ENCODE peak calls at places on chromosomes 3 and 15, in six cellular contexts. R is epithelial cell of esophagus, K is MCF 10A, D is cardiac fibroblast, H is PC-9, S is OCI-LY7. C is an unnamed sample.

GRCh38 chr15:98689431-98689861 is 41.1 kb downstream of the IGF1R start:
- DNase-seq in R (peak), K (peak), D (peak), H (peak), S (no peak), C (no peak)

GRCh38 chr3:182957676-182958075 is 22.7 kb downstream of the DCUN1D1 start:
- DNase-seq in R (no peak), K (no peak), D (no peak), H (no peak), S (no peak), C (no peak)

GRCh38 chr15:31402511-31403056 is 75.9 kb downstream of the KLF13 start:
- DNase-seq in R (no peak), K (peak), D (peak), H (no peak), S (no peak), C (no peak)

GRCh38 chr3:119255214-119255613 is 14.5 kb upstream of the B4GALT4 start:
- DNase-seq in R (no peak), K (no peak), D (no peak), H (no peak), S (no peak), C (no peak)

GRCh38 chr3:146221276-146221675 is 29.6 kb downstream of the PLSCR4 start:
- DNase-seq in R (peak), K (no peak), D (peak), H (no peak), S (no peak), C (no peak)

GRCh38 chr3:120648290-120648689 is 33.7 kb downstream of the HGD start:
- DNase-seq in R (no peak), K (no peak), D (no peak), H (no peak), S (no peak), C (no peak)

GRCh38 chr3:194223951-194224350 is 88.0 kb downstream of the HES1 start:
- DNase-seq in R (no peak), K (no peak), D (no peak), H (no peak), S (no peak), C (no peak)

GRCh38 chr3:72080101-72080500 is 295.2 kb upstream of the PROK2 start:
- DNase-seq in R (no peak), K (no peak), D (no peak), H (no peak), S (no peak), C (no peak)

GRCh38 chr3:195182470-195182795 is 88.5 kb downstream of the XXYLT1 start:
- DNase-seq in R (peak), K (peak), D (peak), H (no peak), S (no peak), C (no peak)

GRCh38 chr3:193998628-193999027 is 137.3 kb upstream of the HES1 start:
- DNase-seq in R (no peak), K (no peak), D (no peak), H (no peak), S (no peak), C (no peak)

GRCh38 chr3:25872200-25872877 is 82.4 kb downstream of the OXSM start:
- DNase-seq in R (no peak), K (no peak), D (no peak), H (no peak), S (no peak), C (no peak)

GRCh38 chr3:124620600-124621063 is 109.6 kb upstream of the UMPS start:
- DNase-seq in R (peak), K (peak), D (peak), H (peak), S (peak), C (peak)

GRCh38 chr3:32246079-32246675 is 7.7 kb downstream of the CMTM8 start:
- DNase-seq in R (peak), K (peak), D (no peak), H (peak), S (no peak), C (no peak)

GRCh38 chr3:186277268-186277909 is 84.6 kb downstream of the DGKG start:
- DNase-seq in R (peak), K (peak), D (peak), H (peak), S (no peak), C (no peak)

GRCh38 chr15:55740981-55741591 is 1.9 kb downstream of the PRTG start:
- DNase-seq in R (no peak), K (no peak), D (no peak), H (no peak), S (no peak), C (no peak)

GRCh38 chr15:55741592-55742497 is 1.1 kb downstream of the PRTG start:
- DNase-seq in R (peak), K (peak), D (peak), H (no peak), S (no peak), C (peak)

GRCh38 chr15:55743615-55743978 is 645 bp upstream of the PRTG start:
- DNase-seq in R (no peak), K (no peak), D (no peak), H (no peak), S (no peak), C (no peak)

GRCh38 chr15:55742927-55743614 is at the start of gene PRTG:
- DNase-seq in R (peak), K (peak), D (peak), H (peak), S (no peak), C (peak)

DNA sequence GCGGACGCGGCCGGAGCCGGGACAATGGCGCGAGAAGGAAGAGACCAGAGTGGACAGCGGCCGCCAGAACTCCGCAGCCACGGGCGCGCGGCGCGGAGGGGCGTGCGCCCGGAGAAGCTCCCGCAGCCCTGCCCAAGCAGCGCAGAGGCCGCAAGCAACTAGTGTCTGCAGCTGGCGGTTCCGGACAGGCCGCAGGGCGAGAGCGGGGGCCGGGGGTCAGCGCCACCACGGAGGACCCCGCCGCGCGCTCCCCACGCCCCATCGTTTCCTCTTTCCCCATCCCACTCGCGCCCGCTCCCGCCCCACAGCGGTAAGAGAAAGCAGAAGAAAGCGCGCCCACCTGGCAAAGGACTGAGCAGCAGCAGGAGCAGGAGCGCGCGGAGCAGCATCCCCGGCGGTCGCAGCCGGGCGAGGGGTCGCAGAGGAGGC is 440 bp downstream of the PRTG start:
- DNase-seq in R (peak), K (peak), D (peak), H (no peak), S (no peak), C (peak)
- TF ChIP-seq CTCF in R (no peak), K (no peak), D (no peak), H (no peak), S (no peak), C (no peak)

DNA sequence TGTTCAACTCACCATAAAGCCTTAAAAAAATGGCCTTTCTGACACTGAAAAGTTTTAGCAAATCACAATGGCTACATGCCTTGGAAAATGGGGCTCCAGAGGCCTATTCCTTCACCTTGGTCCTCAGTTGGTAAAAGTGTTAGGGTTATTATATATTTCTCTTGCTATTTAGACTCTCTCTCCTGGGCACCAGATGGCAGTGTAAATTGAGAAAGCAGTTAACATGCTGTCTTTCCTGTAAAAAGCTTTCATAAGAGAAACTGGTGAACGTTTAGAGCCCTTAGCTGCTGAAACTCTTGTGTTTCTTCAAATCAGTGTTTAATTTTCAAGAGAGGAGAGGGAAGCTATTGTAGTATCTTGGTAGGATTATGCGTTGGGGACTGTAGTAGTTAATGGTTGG is 89.9 kb downstream of the LRTM1 start:
- DNase-seq in R (no peak), K (peak), D (peak), H (no peak), S (peak), C (no peak)
- TF ChIP-seq CTCF in R (no peak), K (peak), D (peak), H (peak), S (peak), C (no peak)

DNA sequence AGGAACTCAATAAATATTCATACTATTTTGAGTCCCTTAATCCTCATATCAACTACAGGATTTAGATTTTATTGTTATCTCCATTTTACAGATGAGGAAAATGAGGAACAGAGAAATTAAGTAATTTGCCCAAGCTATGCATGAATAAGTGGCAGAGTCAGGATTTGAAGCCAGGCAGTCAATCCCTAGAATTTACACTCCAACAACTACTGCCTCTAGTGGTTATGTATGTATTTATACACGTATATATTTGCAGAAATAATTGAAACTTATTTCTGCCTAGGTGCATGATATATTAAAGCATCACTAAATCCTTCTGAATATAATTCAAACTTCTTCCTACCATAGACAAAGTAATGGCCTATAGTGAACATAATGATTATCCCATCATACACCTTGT is 137.4 kb downstream of the SERPINI1 start:
- DNase-seq in R (no peak), K (no peak), D (no peak), H (no peak), S (peak), C (no peak)
- TF ChIP-seq CTCF in R (peak), K (peak), D (peak), H (peak), S (peak), C (no peak)

GRCh38 chr3:53346922-53347260 is 452 bp downstream of the DCP1A start:
- DNase-seq in R (no peak), K (no peak), D (no peak), H (no peak), S (no peak), C (no peak)

GRCh38 chr3:53346514-53346913 is 829 bp downstream of the DCP1A start:
- DNase-seq in R (no peak), K (peak), D (peak), H (no peak), S (peak), C (peak)

GRCh38 chr3:53347261-53348064 is at the start of gene DCP1A:
- DNase-seq in R (peak), K (peak), D (peak), H (peak), S (peak), C (peak)

GRCh38 chr3:53354945-53355498 is 7.7 kb upstream of the DCP1A start:
- DNase-seq in R (peak), K (no peak), D (peak), H (no peak), S (no peak), C (no peak)

GRCh38 chr3:53350652-53351051 is 3.3 kb upstream of the DCP1A start:
- DNase-seq in R (peak), K (peak), D (peak), H (peak), S (peak), C (peak)
- TF ChIP-seq CTCF in R (peak), K (peak), D (no peak), H (peak), S (peak), C (peak)

DNA sequence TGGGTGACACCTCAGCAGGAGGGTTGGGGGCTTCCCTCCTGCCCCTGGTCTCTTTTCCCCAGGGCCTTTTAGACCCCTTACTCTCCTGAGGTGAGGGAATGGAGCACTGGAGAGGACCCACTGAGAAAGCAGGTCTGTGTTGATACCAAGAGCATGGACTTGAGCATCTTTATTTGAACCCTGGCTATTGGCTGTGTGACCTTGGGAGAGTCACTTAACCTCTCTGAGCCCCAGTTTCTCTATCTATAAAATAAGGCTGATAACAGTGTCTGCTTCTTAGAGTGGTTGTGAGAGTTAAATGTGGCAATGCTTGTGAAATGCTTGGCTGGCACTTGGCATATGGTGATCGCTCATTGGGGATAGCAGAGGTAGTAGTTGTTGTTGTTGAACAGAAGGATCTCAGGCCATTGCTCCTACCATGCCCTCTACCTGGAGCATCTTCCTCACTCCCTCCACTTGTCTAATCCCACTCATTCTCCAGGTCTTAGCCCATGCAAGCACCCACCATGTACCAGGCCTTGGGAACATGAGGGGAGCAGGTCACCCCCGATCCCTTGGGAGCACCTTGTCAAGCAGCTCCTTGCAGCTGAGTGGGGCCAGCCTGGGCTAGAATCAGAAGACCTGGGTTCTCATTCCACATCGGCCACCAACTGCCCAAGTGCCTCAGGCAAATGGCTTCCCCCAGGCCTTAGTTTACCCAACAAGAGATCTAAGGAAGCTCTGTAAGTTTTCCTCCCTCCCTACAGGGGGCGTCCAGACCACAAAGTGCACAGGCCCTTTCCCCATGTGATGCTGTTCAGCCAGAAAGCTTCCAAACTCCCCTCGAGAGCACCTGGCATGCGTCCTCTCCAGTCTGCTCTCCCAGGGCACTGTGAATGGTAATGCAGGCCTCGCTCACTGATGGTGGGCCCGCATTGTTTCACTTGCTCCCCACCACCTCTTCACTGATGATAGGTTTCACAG is 96.7 kb downstream of the LSM3 start:
- DNase-seq in R (no peak), K (peak), D (peak), H (no peak), S (peak), C (peak)
- TF ChIP-seq CTCF in R (peak), K (peak), D (peak), H (peak), S (peak), C (peak)

DNA sequence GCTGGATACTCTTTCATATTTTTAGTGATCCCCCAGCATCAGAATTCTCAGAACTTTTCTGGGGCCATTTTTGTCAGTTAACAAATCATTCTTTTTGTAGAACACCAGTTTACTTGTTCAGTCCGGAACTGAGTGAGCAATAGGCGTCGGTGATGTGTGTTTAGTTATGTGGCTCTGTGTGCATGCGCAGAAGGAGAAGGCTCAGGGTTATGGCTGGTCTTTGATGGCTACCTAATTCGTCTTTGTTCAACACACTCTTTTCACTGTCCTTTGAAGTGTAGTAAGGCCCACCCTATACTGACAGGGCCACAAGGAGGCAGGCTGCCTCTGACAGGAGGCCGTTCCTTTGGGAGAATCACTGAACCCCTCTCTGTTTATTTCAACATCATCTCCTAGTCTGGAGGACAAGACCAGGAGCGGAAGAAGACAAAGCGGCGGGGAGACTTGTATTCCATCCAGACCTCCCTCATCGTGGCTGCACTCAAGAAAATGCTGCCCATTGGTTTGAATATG is 158.2 kb upstream of the CHRM5 start:
- DNase-seq in R (no peak), K (no peak), D (no peak), H (no peak), S (no peak), C (no peak)
- TF ChIP-seq CTCF in R (no peak), K (no peak), D (no peak), H (no peak), S (no peak), C (no peak)

GRCh38 chr3:197002701-197003454 is 26.7 kb downstream of the MELTF start:
- DNase-seq in R (peak), K (peak), D (peak), H (no peak), S (peak), C (peak)
- TF ChIP-seq CTCF in R (peak), K (peak), D (peak), H (no peak), S (peak), C (peak)

GRCh38 chr3:30135190-30135589 is 471.2 kb upstream of the TGFBR2 start:
- DNase-seq in R (no peak), K (peak), D (peak), H (no peak), S (peak), C (no peak)
- TF ChIP-seq CTCF in R (no peak), K (peak), D (peak), H (no peak), S (peak), C (no peak)

GRCh38 chr3:39383913-39384664 is 919 bp downstream of the SLC25A38 start:
- DNase-seq in R (peak), K (peak), D (peak), H (peak), S (peak), C (peak)
- TF ChIP-seq CTCF in R (no peak), K (no peak), D (no peak), H (no peak), S (peak), C (no peak)

DNA sequence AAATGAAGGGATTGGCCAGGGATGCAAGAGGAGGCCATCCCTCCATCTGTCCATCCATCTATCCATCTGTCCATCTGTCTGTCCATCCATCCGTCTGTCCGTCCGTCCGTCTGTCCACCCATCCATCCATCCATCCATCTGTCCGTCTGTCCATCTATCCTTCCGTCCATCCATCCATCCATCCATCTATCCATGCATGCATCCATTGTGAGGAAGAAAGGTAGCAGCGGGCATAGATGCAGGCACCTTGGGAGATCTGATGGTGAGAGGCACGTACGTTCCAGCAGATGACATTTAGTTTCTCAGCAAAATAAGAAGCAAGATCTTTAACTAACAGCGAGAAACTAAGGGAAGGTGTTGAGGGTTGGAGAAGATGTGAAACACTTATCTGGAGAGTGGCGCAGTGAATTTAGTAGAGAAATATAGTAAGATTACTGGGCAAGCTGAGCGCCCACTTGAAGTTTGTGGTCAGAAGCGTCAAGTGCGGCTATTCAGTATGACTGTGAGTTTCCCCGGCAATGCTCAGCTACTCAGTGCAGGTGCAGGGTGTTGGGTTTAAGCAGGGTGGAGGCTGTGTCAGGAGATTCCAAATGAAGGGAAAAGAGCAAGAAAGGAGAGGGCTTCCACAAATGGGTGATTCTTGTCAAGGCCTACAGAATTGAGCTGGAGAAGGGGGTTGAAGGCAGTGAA is 22.4 kb upstream of the SRP14 start:
- DNase-seq in R (no peak), K (no peak), D (no peak), H (no peak), S (no peak), C (peak)
- TF ChIP-seq CTCF in R (no peak), K (no peak), D (no peak), H (no peak), S (no peak), C (no peak)